ENCODE peak calls at places on chromosomes 1 and 21, in four cellular contexts. B is heart left ventricle, M is GM13976, G is Peyer's patch. X is an unnamed sample.

GRCh38 chr1:39105061-39105840 is 79.1 kb downstream of the NDUFS5 start:
- DNase-seq in M (peak), G (peak), B (peak), X (no peak)

GRCh38 chr1:60573726-60574409 is 500.3 kb upstream of the C1orf87 start:
- DNase-seq in G (no peak), B (no peak), M (no peak), X (no peak)

GRCh38 chr1:42334240-42335049 is 590 bp downstream of the FOXJ3 start:
- DNase-seq in B (peak), M (peak), G (peak), X (no peak)

GRCh38 chr1:247857069-247857985 is at the start of gene TRIM58:
- DNase-seq in B (no peak), G (no peak), M (peak), X (no peak)

GRCh38 chr21:32257952-32258785 is 20.7 kb downstream of the MIS18A start:
- DNase-seq in G (no peak), B (peak), M (peak), X (peak)

GRCh38 chr1:93768380-93768863 is 86.8 kb upstream of the BCAR3 start:
- DNase-seq in G (no peak), B (no peak), M (no peak), X (no peak)

GRCh38 chr1:220521755-220522154 is 6.2 kb upstream of the MARK1 start:
- DNase-seq in G (no peak), B (no peak), M (no peak), X (no peak)

GRCh38 chr21:46001821-46002681 is 20.5 kb downstream of the COL6A1 start:
- DNase-seq in G (peak), M (no peak), B (peak), X (no peak)

GRCh38 chr1:225954753-225955152 is 13.7 kb upstream of the LEFTY2 start:
- DNase-seq in B (no peak), M (no peak), G (no peak), X (no peak)

GRCh38 chr1:14599173-14599754 is 779 bp downstream of the KAZN start:
- DNase-seq in M (peak), G (no peak), B (no peak), X (no peak)

GRCh38 chr1:156652131-156652991 is 10.4 kb downstream of the BCAN start:
- DNase-seq in M (no peak), G (no peak), B (no peak), X (no peak)

GRCh38 chr1:109396971-109397370 is 747 bp downstream of the SORT1 start:
- DNase-seq in B (no peak), G (no peak), M (no peak), X (no peak)

GRCh38 chr1:165874643-165875042 is 47.2 kb downstream of the UCK2 start:
- DNase-seq in M (no peak), G (no peak), B (no peak), X (no peak)

GRCh38 chr1:206041640-206042039 is 11.3 kb upstream of the RHEX start:
- DNase-seq in M (no peak), B (no peak), G (peak), X (no peak)

GRCh38 chr1:236997882-236998281 is 6.4 kb downstream of the MT1HL1 start:
- DNase-seq in M (no peak), G (no peak), B (peak), X (no peak)

GRCh38 chr1:175179837-175180590 is 12.6 kb downstream of the KIAA0040 start:
- DNase-seq in B (no peak), G (no peak), M (no peak), X (no peak)

GRCh38 chr1:65316233-65316632 is 6.9 kb downstream of the DNAJC6 start:
- DNase-seq in B (no peak), G (no peak), M (no peak), X (no peak)

GRCh38 chr1:200139661-200140250 is 112.2 kb downstream of the NR5A2 start:
- DNase-seq in G (no peak), B (no peak), M (peak), X (peak)

GRCh38 chr1:99397029-99397428 is 132.7 kb downstream of the PLPPR4 start:
- DNase-seq in M (no peak), B (no peak), G (no peak), X (no peak)

GRCh38 chr1:203592728-203593127 is 33.9 kb upstream of the ATP2B4 start:
- DNase-seq in G (no peak), B (no peak), M (no peak), X (no peak)

GRCh38 chr1:88935522-88936222 is 44.3 kb upstream of the GTF2B start:
- DNase-seq in B (no peak), M (peak), G (no peak), X (no peak)

GRCh38 chr1:116933586-116934515 is 24.1 kb downstream of the PTGFRN start:
- DNase-seq in G (no peak), M (no peak), B (no peak), X (no peak)

GRCh38 chr1:116929961-116930592 is 20.4 kb downstream of the PTGFRN start:
- DNase-seq in M (no peak), G (no peak), B (no peak), X (no peak)

GRCh38 chr1:116931016-116931918 is 21.6 kb downstream of the PTGFRN start:
- DNase-seq in M (no peak), B (no peak), G (no peak), X (no peak)

GRCh38 chr1:116934586-116935207 is 25.0 kb downstream of the PTGFRN start:
- DNase-seq in B (no peak), G (no peak), M (no peak), X (no peak)
- TF ChIP-seq CTCF in B (no peak), G (no peak), M (peak), X (peak)

DNA sequence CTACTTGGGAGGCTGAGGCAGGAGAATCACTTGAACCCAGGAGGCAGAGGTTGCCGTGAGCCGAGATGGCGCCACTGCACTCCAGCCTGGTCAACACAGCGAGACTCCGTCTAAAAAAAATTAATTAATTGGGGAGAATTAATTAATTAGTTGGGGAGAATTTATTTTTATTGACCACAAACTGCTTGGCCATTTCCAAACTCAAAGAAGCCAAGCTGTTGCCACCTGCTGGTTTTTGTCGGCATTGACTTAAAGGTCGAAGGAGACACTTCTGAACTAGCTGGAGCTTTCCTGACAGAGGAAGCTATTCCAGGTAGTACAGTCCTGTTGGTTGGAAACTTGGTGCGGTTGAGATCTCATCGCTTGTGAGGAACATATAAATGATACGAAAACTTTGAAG is 13.1 kb downstream of the MAP1LC3C start:
- DNase-seq in M (peak), B (no peak), G (no peak), X (peak)
- TF ChIP-seq CTCF in M (peak), B (peak), G (no peak), X (peak)

GRCh38 chr1:212110617-212111016 is 75.1 kb downstream of the DTL start:
- DNase-seq in M (no peak), B (no peak), G (no peak), X (peak)
- TF ChIP-seq CTCF in M (no peak), B (no peak), G (no peak), X (peak)

GRCh38 chr1:6180215-6180577 is at the start of gene CHD5:
- DNase-seq in B (no peak), G (no peak), M (no peak), X (no peak)

GRCh38 chr1:6180578-6181311 is 624 bp upstream of the CHD5 start:
- DNase-seq in G (no peak), M (no peak), B (no peak), X (no peak)

GRCh38 chr1:6181347-6181770 is 1.2 kb upstream of the CHD5 start:
- DNase-seq in M (no peak), G (no peak), B (no peak), X (no peak)

GRCh38 chr1:6178751-6179563 is 1.2 kb downstream of the CHD5 start:
- DNase-seq in M (no peak), G (no peak), B (no peak), X (no peak)

GRCh38 chr1:6179564-6180175 is 451 bp downstream of the CHD5 start:
- DNase-seq in M (no peak), B (no peak), G (no peak), X (no peak)
- TF ChIP-seq CTCF in M (no peak), B (no peak), G (no peak), X (no peak)

GRCh38 chr1:29849038-29849750 is 612.9 kb downstream of the PTPRU start:
- DNase-seq in B (no peak), G (no peak), M (peak), X (no peak)
- TF ChIP-seq CTCF in B (peak), G (no peak), M (peak), X (peak)

GRCh38 chr1:47529520-47530098 is 91.8 kb downstream of the FOXD2 start:
- DNase-seq in B (no peak), M (no peak), G (no peak), X (no peak)
- TF ChIP-seq CTCF in B (peak), M (no peak), G (no peak), X (peak)

GRCh38 chr1:196148367-196148970 is 459.8 kb downstream of the KCNT2 start:
- DNase-seq in G (no peak), B (no peak), M (peak), X (peak)
- TF ChIP-seq CTCF in G (no peak), B (peak), M (peak), X (no peak)

DNA sequence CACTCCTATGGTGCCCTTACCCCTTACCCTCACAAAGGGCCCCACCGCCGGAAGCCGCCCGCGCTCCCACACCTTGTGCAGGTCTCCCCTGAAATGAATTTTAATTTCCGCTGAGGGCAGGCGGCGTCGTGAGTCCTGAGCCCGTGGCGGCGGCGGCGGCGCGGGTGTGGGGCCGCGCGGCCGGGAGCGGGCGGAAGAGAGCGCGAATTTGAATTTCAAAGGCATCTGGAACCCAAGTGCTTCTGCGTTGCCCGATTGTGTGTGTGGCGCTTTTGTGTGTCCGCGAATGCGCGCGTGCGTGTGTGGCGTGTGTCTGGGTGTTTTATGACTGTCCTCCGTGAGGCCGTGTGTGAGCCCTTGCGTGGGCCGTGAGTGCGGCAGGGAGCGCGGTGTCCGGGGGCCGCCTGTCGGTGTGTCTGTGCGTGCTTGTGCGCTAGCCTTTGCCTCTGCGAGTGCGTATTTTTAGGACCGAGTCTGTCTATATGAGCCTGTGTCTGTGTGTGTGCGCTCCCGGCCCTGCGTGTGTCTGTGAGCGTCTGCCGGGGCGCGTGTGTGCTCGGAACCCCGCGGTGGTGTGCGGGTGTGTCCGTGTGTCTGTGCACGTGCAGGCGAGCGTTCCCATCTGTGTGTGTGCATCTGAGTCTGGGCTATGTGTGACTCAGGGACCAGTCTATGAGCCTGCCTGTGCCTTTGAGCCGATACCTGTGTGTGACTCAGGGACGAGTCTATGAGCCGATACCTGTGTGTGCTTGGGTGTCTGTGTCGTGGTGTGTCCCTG is 7.9 kb upstream of the ADGRB2 start:
- DNase-seq in B (no peak), G (no peak), M (no peak), X (no peak)
- TF ChIP-seq CTCF in B (no peak), G (no peak), M (no peak), X (no peak)

GRCh38 chr1:155253208-155253607 is 2.1 kb downstream of the ENTREP3 start:
- DNase-seq in G (no peak), M (no peak), B (no peak), X (no peak)

GRCh38 chr1:155255243-155256100 is at the start of gene ENTREP3:
- DNase-seq in G (peak), B (peak), M (peak), X (peak)

GRCh38 chr1:155254714-155255242 is 505 bp downstream of the ENTREP3 start:
- DNase-seq in G (no peak), M (no peak), B (no peak), X (no peak)

GRCh38 chr1:155253797-155254196 is 1.5 kb downstream of the ENTREP3 start:
- DNase-seq in G (no peak), B (no peak), M (no peak), X (no peak)

GRCh38 chr1:155254228-155254713 is 1.0 kb downstream of the ENTREP3 start:
- DNase-seq in G (no peak), B (no peak), M (no peak), X (no peak)
- TF ChIP-seq CTCF in G (no peak), B (no peak), M (no peak), X (no peak)

X was measured in astrocyte of the cerebellum.